ENCODE peak calls at places on chromosomes 5 and 9, in four cellular contexts. C is transverse colon; V is effector memory CD4-positive, alpha-beta T cell; G is thoracic aorta. Z is an unnamed sample. For H3K4me1, the result is how much of the 10 kb centered on the place peaks cover.

GRCh38 chr5:127060470-127060985 is 12.8 kb downstream of the C5orf63 start:
- DNase-seq in V (no peak), G (no peak), C (no peak), Z (no peak)

GRCh38 chr5:94021246-94021645 is 279.8 kb upstream of the POU5F2 start:
- DNase-seq in C (no peak), V (no peak), G (no peak), Z (no peak)

GRCh38 chr5:14161825-14162556 is 18.8 kb downstream of the TRIO start:
- DNase-seq in G (no peak), C (no peak), V (no peak), Z (no peak)

GRCh38 chr5:32827981-32828380 is 116.9 kb downstream of the NPR3 start:
- DNase-seq in V (no peak), C (no peak), G (no peak), Z (no peak)

GRCh38 chr5:168712280-168712924 is 133.2 kb upstream of the PANK3 start:
- DNase-seq in G (no peak), C (no peak), V (no peak), Z (no peak)

GRCh38 chr5:149529463-149529862 is 21.8 kb downstream of the CSNK1A1 start:
- DNase-seq in C (no peak), G (no peak), V (no peak), Z (no peak)

GRCh38 chr9:132046456-132046855 is 33.2 kb downstream of the MED27 start:
- DNase-seq in V (no peak), C (no peak), G (no peak), Z (no peak)

GRCh38 chr5:124790895-124791732 is 44.7 kb upstream of the ZNF608 start:
- DNase-seq in C (peak), G (no peak), V (no peak), Z (no peak)

GRCh38 chr9:112061152-112061740 is 113.9 kb downstream of the SUSD1 start:
- DNase-seq in V (no peak), C (peak), G (peak), Z (no peak)

GRCh38 chr9:22238809-22239684 is 207.6 kb upstream of the DMRTA1 start:
- DNase-seq in V (no peak), C (no peak), G (no peak), Z (no peak)

GRCh38 chr5:51382508-51382758 is 815 bp upstream of the ISL1 start:
- DNase-seq in G (no peak), V (no peak), C (no peak), Z (no peak)

GRCh38 chr5:115588640-115589039 is 13.6 kb downstream of the TICAM2 start:
- DNase-seq in V (no peak), C (no peak), G (no peak), Z (no peak)

GRCh38 chr9:119649205-119649604 is 280.0 kb upstream of the BRINP1 start:
- DNase-seq in V (no peak), C (no peak), G (no peak), Z (no peak)

GRCh38 chr5:84603557-84604185 is 219.0 kb upstream of the EDIL3 start:
- DNase-seq in C (no peak), G (no peak), V (no peak), Z (no peak)

GRCh38 chr5:79514391-79515105 is 614 bp upstream of the HOMER1 start:
- DNase-seq in V (peak), G (peak), C (peak), Z (peak)

GRCh38 chr5:177357459-177358332 is at the start of gene RGS14:
- DNase-seq in V (peak), C (peak), G (no peak), Z (no peak)

GRCh38 chr5:149834246-149834855 is 104.2 kb downstream of the PPARGC1B start:
- DNase-seq in V (peak), C (peak), G (no peak), Z (peak)

GRCh38 chr5:59317023-59317771 is 576.3 kb downstream of the PDE4D start:
- DNase-seq in V (no peak), C (peak), G (no peak), Z (peak)

GRCh38 chr9:130208600-130209347 is 36.6 kb downstream of the NCS1 start:
- DNase-seq in C (no peak), G (no peak), V (no peak), Z (no peak)

GRCh38 chr5:33641722-33642505 is 201.1 kb downstream of the TARS1 start:
- DNase-seq in C (no peak), V (no peak), G (no peak), Z (no peak)

GRCh38 chr9:86809151-86809550 is 138.2 kb downstream of the GAS1 start:
- DNase-seq in C (no peak), G (no peak), V (no peak), Z (no peak)

GRCh38 chr5:127766556-127767335 is 63.6 kb downstream of the CCDC192 start:
- DNase-seq in V (no peak), C (no peak), G (no peak), Z (no peak)

GRCh38 chr9:96619109-96619435 is 571 bp downstream of the CDC14B start:
- DNase-seq in G (no peak), C (no peak), V (no peak), Z (no peak)

GRCh38 chr5:43730832-43731342 is 127.9 kb downstream of the NNT start:
- DNase-seq in G (no peak), C (no peak), V (no peak), Z (no peak)

GRCh38 chr9:136587145-136587943 is 41.5 kb upstream of the NOTCH1 start:
- DNase-seq in C (peak), V (no peak), G (no peak), Z (no peak)

GRCh38 chr9:137550241-137550621 is at the start of gene PNPLA7:
- DNase-seq in V (peak), G (peak), C (peak), Z (peak)

GRCh38 chr5:142428773-142429473 is 104.1 kb upstream of the SPRY4 start:
- DNase-seq in G (no peak), V (no peak), C (no peak), Z (no peak)

GRCh38 chr5:142428036-142428772 is 103.4 kb upstream of the SPRY4 start:
- DNase-seq in G (no peak), C (no peak), V (no peak), Z (no peak)

GRCh38 chr5:142426129-142426641 is 101.4 kb upstream of the SPRY4 start:
- DNase-seq in C (peak), V (peak), G (no peak), Z (no peak)

GRCh38 chr5:142426676-142427364 is 102.0 kb upstream of the SPRY4 start:
- DNase-seq in V (no peak), G (no peak), C (no peak), Z (no peak)

DNA sequence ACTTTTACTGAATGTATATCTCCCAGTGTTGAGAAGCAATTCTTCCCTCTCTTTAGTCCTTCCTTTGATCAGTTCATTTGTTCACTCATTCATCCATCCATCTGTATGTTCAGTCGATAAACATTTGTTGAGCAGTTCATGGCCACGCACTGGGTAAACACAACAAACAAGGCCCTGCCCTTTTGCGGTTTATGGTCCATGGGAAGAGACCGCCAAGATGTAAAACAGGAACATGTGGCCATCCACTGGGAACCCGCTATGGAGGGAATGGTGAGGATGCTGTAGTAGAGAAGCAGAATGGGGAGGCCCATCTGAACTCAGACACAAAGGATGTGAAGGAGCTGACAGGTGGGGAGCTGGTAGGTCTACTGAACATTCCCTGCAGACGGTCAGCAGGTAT is 102.7 kb upstream of the SPRY4 start:
- DNase-seq in C (no peak), V (no peak), G (no peak), Z (no peak)
- H3K4me1 ChIP-seq in C (under half), V (under half), G (under half), Z (under half)

GRCh38 chr9:113482991-113483675 is 19.6 kb downstream of the RGS3 start:
- DNase-seq in V (no peak), C (no peak), G (no peak), Z (no peak)
- H3K27ac ChIP-seq in V (no peak), C (peak), G (peak), Z (no peak)

GRCh38 chr5:151020304-151021031 is at the start of gene GPX3:
- DNase-seq in C (peak), G (peak), V (peak), Z (peak)
- H3K4me1 ChIP-seq in C (under half), G (under half), V (under half), Z (under half)

DNA sequence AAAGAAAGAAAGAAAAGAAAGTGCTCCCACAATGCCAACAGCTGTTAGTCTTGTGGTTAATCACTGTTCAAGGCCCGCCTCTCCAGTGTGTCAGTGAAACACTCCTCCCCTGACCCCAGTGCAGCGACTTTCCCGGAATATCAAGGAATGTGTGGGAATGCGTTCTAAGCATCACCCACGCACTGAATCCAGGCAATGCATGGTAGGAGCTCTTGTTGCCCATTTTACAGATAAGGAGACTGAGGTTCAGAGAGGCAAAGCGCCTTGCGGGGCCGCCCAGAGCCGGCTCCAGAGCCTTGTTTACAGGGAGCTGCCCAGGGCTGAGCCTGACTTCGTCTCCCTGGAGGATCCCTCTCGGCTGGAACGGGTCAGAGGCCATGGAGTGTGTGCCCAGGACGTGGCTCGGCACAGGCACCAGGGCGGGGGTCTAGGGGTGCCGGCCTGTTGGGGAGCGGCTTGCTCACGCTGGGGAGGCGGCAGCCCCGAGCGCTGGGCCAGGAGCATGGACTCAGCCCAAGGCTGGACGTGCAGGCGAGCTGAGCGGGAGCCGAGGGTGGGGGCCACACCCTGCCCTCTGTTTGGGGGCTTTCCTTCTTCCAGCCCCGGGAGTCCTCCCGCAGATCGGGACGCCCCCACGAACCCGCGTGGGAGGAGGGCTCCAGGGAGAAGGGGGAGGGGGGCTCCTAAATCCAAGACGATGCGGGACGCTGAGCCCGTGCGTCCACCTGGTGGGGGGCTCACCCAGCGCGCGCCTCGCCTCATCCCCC is 787 bp downstream of the ST6GALNAC6 start:
- DNase-seq in G (peak), V (no peak), C (peak), Z (no peak)
- H3K27ac ChIP-seq in G (peak), V (peak), C (peak), Z (peak)

DNA sequence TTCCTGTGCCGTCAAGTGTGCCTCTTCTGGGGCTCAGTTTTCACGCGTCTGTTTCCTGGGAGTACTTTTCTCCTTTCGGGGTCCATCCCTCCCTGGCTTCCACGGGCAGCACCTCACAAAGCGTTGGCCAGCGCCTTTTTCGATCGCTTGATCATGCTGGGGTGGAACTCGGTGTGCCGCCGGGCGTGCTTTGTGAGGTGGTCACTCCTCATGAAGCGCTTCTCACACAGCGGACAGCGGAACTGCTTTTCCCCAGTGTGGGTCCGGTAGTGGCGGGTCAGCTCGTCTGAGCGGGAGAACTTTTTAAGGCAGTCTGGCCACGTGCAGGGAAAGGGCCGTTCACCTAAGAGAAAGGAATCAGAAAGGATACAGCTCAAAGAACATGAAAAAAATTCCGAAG is 26.8 kb downstream of the KLF9 start:
- DNase-seq in V (no peak), C (no peak), G (no peak), Z (no peak)
- H3K4me1 ChIP-seq in V (under half), C (under half), G (under half), Z (under half)

DNA sequence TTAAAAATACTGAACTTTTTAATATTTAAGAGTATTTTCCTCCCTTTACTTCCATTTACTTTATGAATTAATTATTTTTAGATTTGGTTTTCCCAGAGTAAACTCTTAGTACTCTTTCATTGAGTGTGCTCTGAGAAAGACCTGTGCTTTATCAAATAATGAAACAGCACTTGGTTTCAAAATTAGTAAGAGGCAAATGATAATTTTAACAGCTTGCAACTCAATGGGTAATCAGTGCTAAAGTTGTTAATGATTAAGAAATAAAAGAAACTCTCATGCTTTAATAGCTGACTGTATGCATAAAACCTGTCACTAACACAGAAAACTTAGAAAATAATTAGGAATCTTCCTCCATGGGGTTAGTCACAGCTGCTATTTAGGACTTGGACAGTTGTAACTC is 244.4 kb downstream of the RFX3 start:
- DNase-seq in G (no peak), C (no peak), V (no peak), Z (no peak)
- H3K27ac ChIP-seq in G (no peak), C (no peak), V (no peak), Z (no peak)

GRCh38 chr5:55520117-55520829 is 14.5 kb downstream of the PLPP1 start:
- DNase-seq in C (no peak), G (no peak), V (no peak), Z (no peak)
- H3K4me1 ChIP-seq in C (half or more), G (under half), V (under half), Z (under half)

GRCh38 chr5:133664422-133664821 is 52.1 kb upstream of the FSTL4 start:
- DNase-seq in V (no peak), C (no peak), G (no peak), Z (no peak)
- H3K27ac ChIP-seq in V (no peak), C (no peak), G (no peak), Z (no peak)